ENCODE peak calls at places on chromosomes 1 and 21, in eight cellular contexts. Y is ovary; Z is mammary epithelial cell; K is CD4-positive, CD25-positive, alpha-beta regulatory T cell; L is pancreas; H is hepatocyte; J is endodermal cell; D is heart right ventricle. O is an unnamed sample.

GRCh38 chr1:152623203-152623844 is 421 bp upstream of the LCE3A start:
- DNase-seq in Y (no peak), Z (no peak), K (no peak), L (no peak), H (no peak), J (no peak), D (no peak), O (no peak)

GRCh38 chr1:237553078-237553477 is 337.6 kb downstream of the ZP4 start:
- DNase-seq in Y (no peak), Z (no peak), K (no peak), L (no peak), H (no peak), J (no peak), D (no peak), O (no peak)

GRCh38 chr1:78831731-78832360 is 174.7 kb downstream of the ADGRL4 start:
- DNase-seq in Y (no peak), Z (peak), K (no peak), L (peak), H (no peak), J (no peak), D (no peak), O (no peak)

GRCh38 chr1:64669098-64669675 is 75.7 kb upstream of the RAVER2 start:
- DNase-seq in Y (no peak), Z (no peak), K (no peak), L (no peak), H (no peak), J (no peak), D (no peak), O (no peak)

GRCh38 chr1:170162385-170163226 is 16.8 kb downstream of the NTMT2 start:
- DNase-seq in Y (peak), Z (peak), K (no peak), L (peak), H (peak), J (peak), D (no peak), O (no peak)

GRCh38 chr21:15788847-15789548 is 59.2 kb downstream of the USP25 start:
- DNase-seq in Y (no peak), Z (peak), K (no peak), L (no peak), H (no peak), J (no peak), D (no peak), O (no peak)

GRCh38 chr1:229848762-229849677 is 218.0 kb upstream of the GALNT2 start:
- DNase-seq in Y (no peak), Z (peak), K (no peak), L (no peak), H (peak), J (peak), D (no peak), O (no peak)

GRCh38 chr1:43292151-43292550 is 6.8 kb upstream of the C1orf210 start:
- DNase-seq in Y (no peak), Z (no peak), K (no peak), L (no peak), H (no peak), J (no peak), D (no peak), O (no peak)

GRCh38 chr1:145823565-145824498 is at the start of the genes POLR3C and RNF115:
- DNase-seq in Y (peak), Z (peak), K (peak), L (peak), H (peak), J (peak), D (peak), O (peak)

GRCh38 chr1:8818325-8818775 is 910 bp upstream of the RERE start:
- DNase-seq in Y (peak), Z (peak), K (no peak), L (peak), H (peak), J (no peak), D (no peak), O (no peak)

GRCh38 chr21:45700461-45700860 is 56.9 kb downstream of the PCBP3 start:
- DNase-seq in Y (no peak), Z (no peak), K (no peak), L (no peak), H (no peak), J (no peak), D (no peak), O (no peak)

GRCh38 chr1:161702250-161702649 is 4.8 kb upstream of the FCRLA start:
- DNase-seq in Y (no peak), Z (no peak), K (no peak), L (no peak), H (peak), J (no peak), D (no peak), O (no peak)

GRCh38 chr1:55363261-55363660 is 148.1 kb upstream of the USP24 start:
- DNase-seq in Y (no peak), Z (no peak), K (no peak), L (no peak), H (no peak), J (no peak), D (no peak), O (peak)

GRCh38 chr1:103948526-103948925 is 198.8 kb downstream of the AMY1C start:
- DNase-seq in Y (no peak), Z (no peak), K (no peak), L (no peak), H (no peak), J (no peak), D (no peak), O (no peak)

GRCh38 chr1:226874579-226875425 is 4.4 kb downstream of the PSEN2 start:
- DNase-seq in Y (no peak), Z (no peak), K (no peak), L (no peak), H (no peak), J (peak), D (no peak), O (no peak)

GRCh38 chr1:210024282-210024681 is 86.3 kb downstream of the SYT14 start:
- DNase-seq in Y (no peak), Z (no peak), K (no peak), L (no peak), H (no peak), J (no peak), D (no peak), O (no peak)

GRCh38 chr1:153490272-153491051 is 30.0 kb upstream of the S100A7 start:
- DNase-seq in Y (peak), Z (peak), K (no peak), L (peak), H (peak), J (no peak), D (peak), O (peak)

DNA sequence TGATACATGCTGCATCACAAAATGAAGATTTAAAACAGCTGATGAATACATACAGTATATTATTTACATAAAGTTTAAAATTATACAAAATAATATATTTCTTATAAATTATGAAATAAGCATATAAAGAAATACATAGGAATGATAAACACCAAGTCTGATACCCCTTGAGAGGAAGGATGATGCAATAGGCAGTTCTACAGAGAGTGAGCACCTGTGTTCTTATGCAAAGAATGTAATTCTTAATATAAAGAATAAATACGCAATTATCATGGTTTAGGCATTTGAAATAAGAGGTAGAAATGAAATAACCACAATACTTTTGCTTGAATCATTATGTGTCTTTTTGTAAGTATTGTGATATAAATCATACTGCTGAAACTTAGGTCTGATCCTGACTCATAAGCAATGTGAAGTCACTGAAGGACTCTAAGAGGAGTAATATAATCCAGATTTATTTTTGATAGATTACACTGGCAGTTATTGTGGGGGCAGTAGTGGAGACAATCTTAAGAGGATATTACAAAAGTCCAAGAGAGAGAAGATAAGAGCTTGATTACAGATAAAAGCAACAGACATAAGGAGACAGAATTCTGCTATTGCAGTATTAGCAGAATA is 39.0 kb downstream of the TTLL7 start:
- DNase-seq in Y (no peak), Z (peak), K (no peak), L (no peak), H (no peak), J (no peak), D (no peak), O (no peak)
- H3K27ac ChIP-seq in Y (no peak), Z (no peak), K (no peak), L (no peak), H (no peak), J (no peak), D (no peak), O (no peak)

GRCh38 chr1:89126234-89126580 is 293 bp upstream of the GBP2 start:
- DNase-seq in Y (no peak), Z (no peak), K (no peak), L (no peak), H (no peak), J (no peak), D (no peak), O (no peak)
- H3K4me3 ChIP-seq in Y (peak), Z (no peak), K (peak), L (peak), H (no peak), J (no peak), D (peak), O (peak)

GRCh38 chr21:36034211-36034913 is 26.0 kb downstream of the SETD4 start:
- DNase-seq in Y (no peak), Z (no peak), K (no peak), L (no peak), H (no peak), J (no peak), D (no peak), O (no peak)
- H3K27ac ChIP-seq in Y (no peak), Z (no peak), K (no peak), L (no peak), H (no peak), J (no peak), D (no peak), O (no peak)

GRCh38 chr21:44301961-44302406 is 2.1 kb downstream of the PFKL start:
- DNase-seq in Y (no peak), Z (no peak), K (no peak), L (no peak), H (no peak), J (no peak), D (no peak), O (no peak)
- H3K4me3 ChIP-seq in Y (no peak), Z (no peak), K (no peak), L (no peak), H (no peak), J (peak), D (no peak), O (no peak)

GRCh38 chr1:11784993-11785769 is 20.6 kb downstream of the MTHFR start:
- DNase-seq in Y (peak), Z (peak), K (peak), L (peak), H (peak), J (peak), D (peak), O (no peak)
- H3K27ac ChIP-seq in Y (peak), Z (no peak), K (no peak), L (no peak), H (no peak), J (no peak), D (peak), O (no peak)

DNA sequence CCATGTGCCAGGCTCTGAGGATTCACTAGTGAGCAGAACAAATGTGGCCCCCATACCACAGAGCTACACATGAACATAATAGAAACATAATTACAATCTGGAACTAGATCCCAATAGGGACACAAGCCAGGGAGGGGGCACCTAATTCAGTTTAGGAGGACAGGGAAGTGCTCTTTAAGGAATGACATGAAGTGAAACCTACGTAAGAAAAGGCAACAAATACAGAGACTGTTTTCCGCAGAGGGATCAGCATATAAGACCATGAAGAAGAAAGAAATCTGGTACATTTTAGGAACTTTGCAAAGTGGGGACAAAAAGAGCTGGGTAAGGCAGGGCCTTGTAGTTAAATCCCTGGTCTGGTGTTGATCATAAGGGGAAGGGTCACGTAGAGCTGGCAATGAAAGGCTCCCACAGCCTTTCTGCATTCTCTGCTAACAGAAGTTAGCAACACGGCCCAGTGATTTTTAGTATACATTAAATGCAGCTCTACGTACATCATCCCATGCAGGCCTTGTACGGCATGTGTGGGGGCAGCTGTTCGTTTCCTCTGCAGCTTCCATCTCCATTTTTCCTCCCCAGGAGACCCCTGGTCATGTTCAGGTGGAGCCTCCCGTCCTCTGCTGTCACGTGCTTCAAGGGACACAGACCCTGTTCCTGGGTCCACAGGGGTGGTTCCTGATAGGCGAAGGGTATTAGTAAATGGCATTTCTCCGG is 26.8 kb upstream of the SLC30A1 start:
- DNase-seq in Y (no peak), Z (no peak), K (no peak), L (no peak), H (no peak), J (no peak), D (no peak), O (no peak)
- H3K4me3 ChIP-seq in Y (no peak), Z (no peak), K (peak), L (no peak), H (no peak), J (no peak), D (no peak), O (no peak)

GRCh38 chr1:10818262-10819197 is 22.1 kb upstream of the CASZ1 start:
- DNase-seq in Y (no peak), Z (peak), K (no peak), L (no peak), H (no peak), J (peak), D (peak), O (no peak)
- H3K27ac ChIP-seq in Y (no peak), Z (no peak), K (no peak), L (no peak), H (no peak), J (no peak), D (no peak), O (no peak)

DNA sequence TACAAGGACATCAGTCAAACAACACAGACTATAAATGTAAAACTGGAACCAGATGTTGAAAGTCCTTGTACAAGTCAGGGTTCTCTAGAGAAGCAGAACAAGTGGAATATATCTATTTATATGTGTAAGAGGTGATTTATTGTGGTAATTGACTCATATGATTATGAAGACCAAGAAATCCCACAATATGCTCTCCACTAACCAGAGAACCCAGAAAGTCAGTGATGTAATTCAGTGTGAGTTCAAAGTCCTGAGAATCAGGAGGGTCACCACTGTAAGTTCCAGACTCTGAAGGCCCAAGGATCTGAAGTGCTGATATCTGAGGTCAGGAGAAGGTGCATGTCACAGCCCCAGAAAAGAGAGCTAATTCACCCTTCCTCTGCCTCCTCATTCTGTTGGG is 57.0 kb downstream of the LRRC53 start:
- DNase-seq in Y (no peak), Z (no peak), K (no peak), L (no peak), H (no peak), J (no peak), D (no peak), O (no peak)
- H3K4me3 ChIP-seq in Y (no peak), Z (no peak), K (no peak), L (no peak), H (no peak), J (no peak), D (no peak), O (no peak)